ENCODE peak calls at places on chromosomes 3 and 15, in nine cellular contexts. N is frontal cortex, W is NCI-H1417 treated with DMSO at 0.1 percent for 48 hours, V is GM23248, A is GDM1, R is T-helper 2 cell, M is ELR, L is kidney glomerular epithelial cell, H is cardiac muscle cell. E is an unnamed sample.

GRCh38 chr15:68053001-68053400 is 1.1 kb upstream of the PIAS1 start:
- DNase-seq in A (no peak), H (no peak), L (no peak), W (no peak), M (no peak), V (no peak), N (no peak), R (no peak), E (no peak)

GRCh38 chr3:171184372-171184771 is 157.9 kb upstream of the SLC2A2 start:
- DNase-seq in H (no peak), M (no peak), R (no peak), V (no peak), W (no peak), L (no peak), A (no peak), N (no peak), E (no peak)

GRCh38 chr3:172066880-172067778 is 27.8 kb downstream of the FNDC3B start:
- DNase-seq in V (no peak), M (no peak), A (no peak), W (no peak), H (no peak), L (no peak), N (no peak), R (no peak), E (no peak)

GRCh38 chr3:187367561-187368103 is 553 bp upstream of the RTP4 start:
- DNase-seq in H (no peak), V (no peak), R (peak), M (no peak), A (no peak), N (no peak), W (no peak), L (no peak), E (no peak)

GRCh38 chr15:67067930-67068542 is 2.6 kb downstream of the SMAD3 start:
- DNase-seq in N (no peak), R (peak), M (peak), V (peak), W (no peak), A (no peak), H (no peak), L (no peak), E (peak)

GRCh38 chr3:142088522-142088921 is 60.8 kb downstream of the TFDP2 start:
- DNase-seq in R (no peak), A (no peak), N (no peak), L (peak), W (no peak), V (peak), M (peak), H (no peak), E (no peak)

GRCh38 chr3:161409069-161409468 is 37.8 kb upstream of the SPTSSB start:
- DNase-seq in W (peak), L (peak), R (peak), A (no peak), H (no peak), N (no peak), M (peak), V (peak), E (peak)

GRCh38 chr3:82054849-82055248 is 293.4 kb upstream of the GBE1 start:
- DNase-seq in L (no peak), N (no peak), A (no peak), V (no peak), H (no peak), R (no peak), W (no peak), M (no peak), E (no peak)

GRCh38 chr3:99751649-99752048 is 66.0 kb upstream of the CMSS1 start:
- DNase-seq in L (peak), N (no peak), M (peak), H (no peak), V (peak), R (no peak), A (no peak), W (no peak), E (no peak)

GRCh38 chr3:145889730-145890129 is 271.3 kb downstream of the PLOD2 start:
- DNase-seq in V (no peak), A (no peak), N (no peak), M (no peak), L (no peak), R (no peak), H (no peak), W (no peak), E (no peak)

GRCh38 chr3:9884555-9885165 is 4.6 kb upstream of the CIDEC start:
- DNase-seq in R (no peak), H (no peak), W (no peak), M (peak), N (no peak), L (peak), A (no peak), V (peak), E (no peak)

GRCh38 chr3:150130404-150131100 is 159.9 kb upstream of the PFN2 start:
- DNase-seq in L (no peak), N (no peak), M (no peak), R (no peak), V (no peak), A (no peak), W (no peak), H (peak), E (no peak)

GRCh38 chr3:4478226-4478625 is 11.2 kb upstream of the SUMF1 start:
- DNase-seq in L (no peak), V (no peak), H (no peak), A (no peak), M (no peak), N (no peak), R (no peak), W (no peak), E (no peak)

GRCh38 chr3:52277071-52277964 is 1.1 kb downstream of the WDR82 start:
- DNase-seq in M (peak), N (peak), L (peak), W (no peak), H (peak), R (peak), V (peak), A (no peak), E (peak)

GRCh38 chr15:90062023-90062728 is 40.1 kb downstream of the IDH2 start:
- DNase-seq in M (no peak), L (no peak), V (no peak), A (no peak), W (peak), H (peak), R (peak), N (no peak), E (peak)

GRCh38 chr15:67146214-67146613 is 80.8 kb downstream of the SMAD3 start:
- DNase-seq in A (no peak), N (no peak), M (peak), L (peak), H (no peak), R (no peak), W (no peak), V (peak), E (no peak)

GRCh38 chr3:163490119-163490518 is 1588.2 kb downstream of the SI start:
- DNase-seq in N (no peak), A (peak), L (peak), R (no peak), V (peak), H (peak), M (peak), W (no peak), E (no peak)

GRCh38 chr3:197613187-197613586 is 57.4 kb upstream of the BDH1 start:
- DNase-seq in M (no peak), N (no peak), H (no peak), W (no peak), A (no peak), V (no peak), L (no peak), R (peak), E (no peak)

GRCh38 chr3:56397798-56398197 is 70.5 kb downstream of the ERC2 start:
- DNase-seq in M (no peak), R (no peak), H (no peak), L (no peak), A (no peak), N (no peak), W (no peak), V (no peak), E (no peak)

GRCh38 chr3:140078940-140079339 is 144.0 kb downstream of the CLSTN2 start:
- DNase-seq in H (no peak), V (no peak), A (no peak), L (no peak), N (no peak), M (no peak), R (no peak), W (no peak), E (no peak)

GRCh38 chr3:49717539-49718418 is 1.7 kb downstream of the AMIGO3 start:
- DNase-seq in V (no peak), M (no peak), W (no peak), L (no peak), H (no peak), A (no peak), N (no peak), R (no peak), E (no peak)

GRCh38 chr3:117873236-117873635 is 1161.4 kb downstream of the IGSF11 start:
- DNase-seq in V (no peak), N (no peak), W (no peak), A (no peak), H (peak), M (no peak), R (no peak), L (peak), E (no peak)

GRCh38 chr15:46277994-46278885 is 643.4 kb downstream of the SQOR start:
- DNase-seq in V (no peak), N (no peak), R (no peak), H (no peak), W (peak), M (no peak), A (no peak), L (no peak), E (no peak)

GRCh38 chr3:127986803-127987202 is 65.4 kb upstream of the SEC61A1 start:
- DNase-seq in N (no peak), M (no peak), A (no peak), R (no peak), H (no peak), L (no peak), W (no peak), V (no peak), E (no peak)

GRCh38 chr3:52339612-52340011 is 23.5 kb downstream of the DNAH1 start:
- DNase-seq in L (peak), H (peak), N (peak), W (peak), M (peak), A (peak), R (peak), V (peak), E (peak)

GRCh38 chr3:157921271-157921670 is 184.9 kb downstream of the SHOX2 start:
- DNase-seq in A (no peak), W (no peak), N (no peak), M (no peak), V (no peak), L (no peak), H (no peak), R (no peak), E (no peak)

GRCh38 chr3:46442591-46443530 is 21.8 kb downstream of the LTF start:
- DNase-seq in R (no peak), W (no peak), L (no peak), V (peak), H (no peak), N (no peak), A (peak), M (no peak), E (no peak)

GRCh38 chr15:48645558-48646330 is at the start of gene FBN1:
- DNase-seq in R (no peak), W (no peak), A (no peak), M (peak), H (peak), L (peak), N (peak), V (peak), E (peak)

GRCh38 chr3:112685435-112685834 is 44.5 kb upstream of the CCDC80 start:
- DNase-seq in V (peak), N (no peak), W (no peak), A (no peak), R (no peak), L (no peak), H (no peak), M (peak), E (peak)

E was measured in HAP-1.